ENCODE peak calls at places on chromosomes 11 and 22, in four cellular contexts. One of them, this sample, is unnamed.

GRCh38 chr11:126978911-126979310 is 21.7 kb downstream of the KIRREL3 start:
- DNase-seq in epithelial cell of esophagus: no peak
- DNase-seq in endothelial cell: no peak
- DNase-seq in AG10803: no peak
- DNase-seq in this sample: no peak

GRCh38 chr22:50267591-50268390 is 2.4 kb downstream of the MAPK11 start:
- DNase-seq in epithelial cell of esophagus: peak; percentile 80
- DNase-seq in endothelial cell: peak; percentile 66
- DNase-seq in AG10803: peak; percentile 47
- DNase-seq in this sample: no peak

GRCh38 chr11:133828861-133829260 is 16.5 kb downstream of the SPATA19 start:
- DNase-seq in epithelial cell of esophagus: no peak
- DNase-seq in endothelial cell: no peak
- DNase-seq in AG10803: no peak
- DNase-seq in this sample: no peak

GRCh38 chr11:59898652-59899051 is 20.1 kb downstream of the OOSP3 start:
- DNase-seq in epithelial cell of esophagus: no peak
- DNase-seq in endothelial cell: no peak
- DNase-seq in AG10803: no peak
- DNase-seq in this sample: no peak

GRCh38 chr11:120659076-120659475 is 147.5 kb downstream of the GRIK4 start:
- DNase-seq in epithelial cell of esophagus: no peak
- DNase-seq in endothelial cell: no peak
- DNase-seq in AG10803: no peak
- DNase-seq in this sample: no peak

GRCh38 chr22:39212721-39213376 is 31.9 kb downstream of the PDGFB start:
- DNase-seq in epithelial cell of esophagus: peak; percentile 51
- DNase-seq in endothelial cell: no peak
- DNase-seq in AG10803: no peak
- DNase-seq in this sample: no peak

GRCh38 chr11:108854366-108854765 is 189.5 kb downstream of the DDX10 start:
- DNase-seq in epithelial cell of esophagus: no peak
- DNase-seq in endothelial cell: no peak
- DNase-seq in AG10803: peak; percentile 12
- DNase-seq in this sample: no peak

GRCh38 chr22:21633481-21633880 is 921 bp downstream of the CCDC116 start:
- DNase-seq in epithelial cell of esophagus: peak; percentile 88
- DNase-seq in endothelial cell: no peak
- DNase-seq in AG10803: no peak
- DNase-seq in this sample: no peak

GRCh38 chr11:67694875-67695555 is 20.6 kb upstream of the ALDH3B2 start:
- DNase-seq in epithelial cell of esophagus: no peak
- DNase-seq in endothelial cell: no peak
- DNase-seq in AG10803: no peak
- DNase-seq in this sample: no peak

GRCh38 chr11:66159585-66159984 is 89.5 kb downstream of the PACS1 start:
- DNase-seq in epithelial cell of esophagus: no peak
- DNase-seq in endothelial cell: no peak
- DNase-seq in AG10803: peak; percentile 28
- DNase-seq in this sample: no peak

GRCh38 chr11:95514386-95515145 is 275.0 kb downstream of the FAM76B start:
- DNase-seq in epithelial cell of esophagus: peak; percentile 90
- DNase-seq in endothelial cell: no peak
- DNase-seq in AG10803: no peak
- DNase-seq in this sample: no peak

GRCh38 chr11:134660416-134660815 is 248.4 kb upstream of the B3GAT1 start:
- DNase-seq in epithelial cell of esophagus: no peak
- DNase-seq in endothelial cell: no peak
- DNase-seq in AG10803: no peak
- DNase-seq in this sample: no peak

DNA sequence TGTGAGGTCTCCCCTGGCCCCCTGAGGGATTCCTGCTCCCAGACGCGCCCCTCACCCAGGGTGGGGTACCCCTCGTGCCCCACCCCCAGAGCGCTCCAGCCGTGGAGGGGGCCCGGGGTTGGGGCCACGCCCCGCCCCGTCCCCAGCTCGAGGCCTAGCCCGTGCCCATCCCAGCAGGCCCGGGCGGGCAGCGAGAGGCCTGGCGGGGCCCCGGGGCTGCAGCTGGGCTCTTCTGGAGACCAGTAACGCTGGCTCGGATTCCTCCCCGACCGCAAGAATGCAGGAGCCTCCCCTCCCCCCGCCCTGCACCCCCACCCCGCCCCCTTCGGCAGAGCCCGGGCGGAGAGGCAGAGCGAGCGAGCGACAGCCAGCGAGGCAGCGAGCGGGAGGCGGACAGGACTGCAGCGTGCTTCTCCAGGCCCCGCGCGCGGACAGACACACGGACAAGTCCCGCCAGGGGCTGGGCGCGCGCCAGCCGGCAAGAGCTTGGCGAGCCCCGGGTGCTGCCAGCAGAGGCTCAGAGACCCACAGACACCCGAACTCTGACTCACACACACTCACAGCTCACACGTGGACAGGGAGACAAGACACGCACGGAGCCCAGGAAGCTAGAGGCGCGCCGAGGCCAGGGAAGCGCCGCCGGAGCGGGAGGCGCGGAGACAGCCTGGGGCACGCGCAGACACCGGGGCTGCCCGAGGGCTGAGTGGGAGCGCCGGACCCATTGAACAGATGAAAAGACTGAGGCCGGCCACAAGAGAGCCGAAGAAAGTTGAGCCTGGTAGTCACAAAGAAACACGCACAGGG is 15.2 kb downstream of the BCL9L start:
- DNase-seq in epithelial cell of esophagus: peak; percentile 88
- DNase-seq in endothelial cell: peak; percentile 67
- DNase-seq in AG10803: peak; percentile 98
- DNase-seq in this sample: peak; percentile 83
- TF ChIP-seq CTCF in epithelial cell of esophagus: no peak
- TF ChIP-seq CTCF in endothelial cell: no peak
- TF ChIP-seq CTCF in AG10803: no peak
- TF ChIP-seq CTCF in this sample: no peak

GRCh38 chr22:32951081-32951806 is 106.9 kb downstream of the SYN3 start:
- DNase-seq in epithelial cell of esophagus: no peak
- DNase-seq in endothelial cell: peak; percentile 38
- DNase-seq in AG10803: no peak
- DNase-seq in this sample: no peak
- TF ChIP-seq CTCF in epithelial cell of esophagus: no peak
- TF ChIP-seq CTCF in endothelial cell: peak; percentile 49
- TF ChIP-seq CTCF in AG10803: no peak
- TF ChIP-seq CTCF in this sample: no peak

GRCh38 chr11:1560618-1561251 is 11.3 kb downstream of the DUSP8 start:
- DNase-seq in epithelial cell of esophagus: no peak
- DNase-seq in endothelial cell: no peak
- DNase-seq in AG10803: no peak
- DNase-seq in this sample: no peak
- TF ChIP-seq CTCF in epithelial cell of esophagus: no peak
- TF ChIP-seq CTCF in endothelial cell: no peak
- TF ChIP-seq CTCF in AG10803: no peak
- TF ChIP-seq CTCF in this sample: no peak

GRCh38 chr11:32448232-32448631 is 12.9 kb upstream of the WT1 start:
- DNase-seq in epithelial cell of esophagus: peak; percentile 29
- DNase-seq in endothelial cell: peak; percentile 23
- DNase-seq in AG10803: no peak
- DNase-seq in this sample: no peak
- TF ChIP-seq CTCF in epithelial cell of esophagus: peak; percentile 13
- TF ChIP-seq CTCF in endothelial cell: no peak
- TF ChIP-seq CTCF in AG10803: peak; percentile 27
- TF ChIP-seq CTCF in this sample: no peak

GRCh38 chr11:14687456-14687855 is 43.9 kb downstream of the PDE3B start:
- DNase-seq in epithelial cell of esophagus: no peak
- DNase-seq in endothelial cell: no peak
- DNase-seq in AG10803: no peak
- DNase-seq in this sample: no peak

DNA sequence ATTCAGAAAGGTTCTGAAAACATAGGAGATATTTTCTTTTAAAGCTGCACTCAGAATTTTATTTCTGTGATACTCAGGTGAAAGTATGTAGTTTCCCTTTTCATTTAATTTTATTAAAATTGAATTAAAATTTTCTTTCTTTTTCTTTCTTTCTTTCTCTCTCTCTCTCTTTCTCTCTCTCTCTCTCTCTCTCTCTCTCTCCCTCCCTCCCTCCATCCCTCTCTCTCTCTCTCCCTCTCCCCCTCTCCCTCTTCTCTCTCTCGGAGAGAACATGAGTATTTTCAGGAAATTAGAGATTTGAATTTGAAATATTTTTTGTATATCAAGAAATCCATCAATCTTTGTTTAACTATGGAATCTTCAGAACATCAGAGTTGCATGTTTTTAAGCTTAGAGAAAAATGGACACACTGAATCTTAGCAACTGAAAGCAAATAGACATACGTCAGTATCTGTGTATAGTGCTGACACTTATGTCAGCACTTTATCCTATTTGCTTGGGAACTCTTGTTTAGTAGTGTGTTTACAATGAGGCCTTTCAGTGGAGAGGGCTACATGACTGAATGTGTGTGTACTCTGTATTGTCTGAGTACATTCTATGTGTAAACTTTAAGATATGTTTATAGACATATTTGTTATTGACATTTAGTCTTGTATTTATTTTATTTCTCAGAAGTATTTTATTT is 44.5 kb downstream of the PDE3B start:
- DNase-seq in epithelial cell of esophagus: no peak
- DNase-seq in endothelial cell: no peak
- DNase-seq in AG10803: no peak
- DNase-seq in this sample: no peak
- TF ChIP-seq CTCF in epithelial cell of esophagus: no peak
- TF ChIP-seq CTCF in endothelial cell: no peak
- TF ChIP-seq CTCF in AG10803: no peak
- TF ChIP-seq CTCF in this sample: no peak

DNA sequence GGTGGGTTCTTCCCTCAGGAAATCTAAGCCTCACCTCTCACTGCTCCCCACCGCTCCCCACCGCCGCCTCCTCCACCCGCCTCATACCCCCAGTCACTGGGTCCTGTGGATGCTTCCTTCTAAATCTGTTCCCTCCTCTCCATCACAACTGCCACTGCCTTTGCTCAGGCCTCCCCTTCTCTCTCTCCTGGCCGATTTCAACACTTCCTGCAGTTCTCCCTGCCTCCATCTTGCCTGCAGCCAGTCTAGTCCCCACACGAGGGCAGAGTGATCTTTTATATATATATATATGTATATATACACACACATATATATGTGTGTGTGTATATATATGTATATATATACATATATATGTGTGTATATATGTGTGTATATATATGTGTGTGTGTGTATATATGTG is 27.8 kb downstream of the CREB3L1 start:
- DNase-seq in epithelial cell of esophagus: peak; percentile 65
- DNase-seq in endothelial cell: no peak
- DNase-seq in AG10803: no peak
- DNase-seq in this sample: no peak
- TF ChIP-seq CTCF in epithelial cell of esophagus: peak; percentile 40
- TF ChIP-seq CTCF in endothelial cell: no peak
- TF ChIP-seq CTCF in AG10803: peak; percentile 30
- TF ChIP-seq CTCF in this sample: no peak

DNA sequence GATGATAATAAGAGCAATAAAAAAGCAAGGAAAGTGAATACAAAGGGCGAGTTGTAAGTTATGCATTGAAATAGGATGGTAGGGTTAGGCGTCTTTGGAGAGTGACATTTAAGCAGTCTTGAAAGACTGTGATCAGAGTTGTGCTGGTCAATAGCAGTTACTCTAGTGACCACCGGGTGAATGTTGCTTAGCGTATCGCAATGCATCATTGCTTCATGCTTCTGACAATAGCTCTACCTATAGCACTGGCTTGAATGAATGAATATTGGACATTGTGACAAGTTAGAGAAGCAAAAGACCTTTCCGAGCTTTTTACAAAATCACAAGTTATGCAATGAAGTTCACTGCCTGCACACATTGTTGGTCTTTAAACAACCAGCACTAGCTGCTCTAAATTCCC is 7.7 kb upstream of the OR8B12 start:
- DNase-seq in epithelial cell of esophagus: no peak
- DNase-seq in endothelial cell: no peak
- DNase-seq in AG10803: no peak
- DNase-seq in this sample: no peak
- TF ChIP-seq CTCF in epithelial cell of esophagus: no peak
- TF ChIP-seq CTCF in endothelial cell: no peak
- TF ChIP-seq CTCF in AG10803: no peak
- TF ChIP-seq CTCF in this sample: no peak

GRCh38 chr11:2691991-2692841 is 7.6 kb downstream of the KCNQ1OT1 start:
- DNase-seq in epithelial cell of esophagus: peak; percentile 37
- DNase-seq in endothelial cell: no peak
- DNase-seq in AG10803: no peak
- DNase-seq in this sample: no peak

GRCh38 chr11:2693271-2693833 is 6.4 kb downstream of the KCNQ1OT1 start:
- DNase-seq in epithelial cell of esophagus: no peak
- DNase-seq in endothelial cell: no peak
- DNase-seq in AG10803: no peak
- DNase-seq in this sample: no peak

GRCh38 chr11:2694995-2695939 is 4.5 kb downstream of the KCNQ1OT1 start:
- DNase-seq in epithelial cell of esophagus: no peak
- DNase-seq in endothelial cell: no peak
- DNase-seq in AG10803: no peak
- DNase-seq in this sample: no peak

GRCh38 chr11:2694495-2694894 is 5.3 kb downstream of the KCNQ1OT1 start:
- DNase-seq in epithelial cell of esophagus: no peak
- DNase-seq in endothelial cell: no peak
- DNase-seq in AG10803: no peak
- DNase-seq in this sample: no peak

GRCh38 chr11:2693851-2694261 is 5.9 kb downstream of the KCNQ1OT1 start:
- DNase-seq in epithelial cell of esophagus: no peak
- DNase-seq in endothelial cell: no peak
- DNase-seq in AG10803: no peak
- DNase-seq in this sample: no peak
- TF ChIP-seq CTCF in epithelial cell of esophagus: no peak
- TF ChIP-seq CTCF in endothelial cell: no peak
- TF ChIP-seq CTCF in AG10803: no peak
- TF ChIP-seq CTCF in this sample: no peak

This sample was measured in AG09319.